ENCODE peak calls at places on chromosomes 12 and 14, in four cellular contexts. X, E, T and Y are unnamed samples.

GRCh38 chr14:32077081-32078029 is at the start of gene ARHGAP5:
- DNase-seq in X (no peak), E (no peak), T (peak; percentile 27), Y (no peak)

GRCh38 chr14:65184032-65184764 is 81.9 kb upstream of the MAX start:
- DNase-seq in X (no peak), E (no peak), T (no peak), Y (peak; percentile 44)

GRCh38 chr12:123928274-123928865 is 44.3 kb downstream of the CCDC92 start:
- DNase-seq in X (no peak), E (no peak), T (no peak), Y (no peak)

GRCh38 chr14:77266336-77266735 is 4.7 kb downstream of the NGB start:
- DNase-seq in X (no peak), E (no peak), T (no peak), Y (no peak)

GRCh38 chr12:125284945-125285344 is 219.7 kb downstream of the AACS start:
- DNase-seq in X (peak; percentile 8), E (no peak), T (no peak), Y (no peak)

GRCh38 chr14:77265561-77266335 is 5.3 kb downstream of the NGB start:
- DNase-seq in X (no peak), E (no peak), T (no peak), Y (no peak)

GRCh38 chr12:55188974-55189556 is 31.8 kb upstream of the OR10A7 start:
- DNase-seq in X (peak; percentile 69), E (no peak), T (no peak), Y (peak; percentile 65)

GRCh38 chr14:52315355-52315718 is 1.2 kb downstream of the PTGER2 start:
- DNase-seq in X (no peak), E (no peak), T (peak; percentile 34), Y (no peak)

GRCh38 chr12:78933014-78933413 is 68.4 kb downstream of the SYT1 start:
- DNase-seq in X (no peak), E (no peak), T (no peak), Y (no peak)

GRCh38 chr12:42767998-42768397 is 178.5 kb upstream of the PRICKLE1 start:
- DNase-seq in X (no peak), E (no peak), T (no peak), Y (no peak)

DNA sequence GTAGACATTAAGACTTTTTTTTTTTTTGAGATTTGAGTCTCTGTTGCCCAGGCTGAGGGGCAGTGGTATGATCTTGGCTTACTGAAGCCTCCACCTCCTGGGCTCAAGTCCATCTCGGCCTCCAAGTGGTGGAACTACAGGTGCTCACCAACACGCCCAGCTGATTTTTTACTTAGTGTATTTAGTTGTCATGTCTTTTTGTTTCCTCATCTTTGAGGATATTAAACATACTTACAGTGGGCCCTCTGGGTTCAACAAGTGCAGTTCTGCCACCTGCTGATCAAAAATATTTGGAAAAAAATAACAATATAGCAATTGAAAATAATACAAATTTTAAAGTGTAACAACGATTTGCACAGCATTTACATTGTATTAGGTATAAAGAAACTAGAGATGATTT is 4.4 kb upstream of the B4GALNT1 start:
- DNase-seq in X (no peak), E (no peak), T (no peak), Y (no peak)
- TF ChIP-seq CTCF in X (peak; percentile 16), E (no peak), T (no peak), Y (no peak)

GRCh38 chr12:29782821-29783772 is 645 bp downstream of the TMTC1 start:
- DNase-seq in X (no peak), E (peak; percentile 83), T (peak; percentile 28), Y (no peak)
- H3K4me3 ChIP-seq in X (peak overlapping the region; percentile 30), E (peak overlapping the region; percentile 75), T (peak overlapping the region; percentile 72), Y (no peak overlapping the region)

DNA sequence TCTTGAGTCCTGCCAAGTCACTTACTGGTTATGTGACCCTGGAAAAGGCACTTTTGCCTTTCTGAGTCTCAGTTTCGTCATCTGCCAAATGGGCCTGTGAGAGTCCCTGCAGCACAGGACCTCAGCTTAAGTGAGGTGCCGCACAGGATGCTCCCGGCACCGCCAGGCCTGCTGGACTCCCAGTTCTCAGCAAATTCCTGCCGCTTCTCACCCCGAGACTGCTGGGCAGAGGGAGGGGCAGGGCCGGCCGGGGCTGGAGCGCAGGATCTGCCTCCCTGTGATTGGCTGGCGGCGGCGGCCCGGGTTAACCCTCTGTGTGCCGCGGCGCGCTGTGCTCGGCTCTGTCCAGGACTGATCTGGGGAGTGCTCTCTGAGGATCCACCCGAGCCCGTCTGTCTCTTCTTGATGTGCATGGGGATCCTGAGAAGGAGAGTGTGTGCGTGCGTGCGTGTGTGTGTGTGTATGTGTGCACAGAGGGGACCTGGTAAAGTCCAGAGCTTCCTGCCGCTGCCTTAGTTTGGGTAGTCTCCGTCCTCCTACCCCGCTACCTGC is 8.6 kb downstream of the SETD1B start:
- DNase-seq in X (no peak), E (peak; percentile 81), T (peak; percentile 87), Y (no peak)
- TF ChIP-seq CTCF in X (no peak), E (peak; percentile 15), T (peak; percentile 31), Y (no peak)

DNA sequence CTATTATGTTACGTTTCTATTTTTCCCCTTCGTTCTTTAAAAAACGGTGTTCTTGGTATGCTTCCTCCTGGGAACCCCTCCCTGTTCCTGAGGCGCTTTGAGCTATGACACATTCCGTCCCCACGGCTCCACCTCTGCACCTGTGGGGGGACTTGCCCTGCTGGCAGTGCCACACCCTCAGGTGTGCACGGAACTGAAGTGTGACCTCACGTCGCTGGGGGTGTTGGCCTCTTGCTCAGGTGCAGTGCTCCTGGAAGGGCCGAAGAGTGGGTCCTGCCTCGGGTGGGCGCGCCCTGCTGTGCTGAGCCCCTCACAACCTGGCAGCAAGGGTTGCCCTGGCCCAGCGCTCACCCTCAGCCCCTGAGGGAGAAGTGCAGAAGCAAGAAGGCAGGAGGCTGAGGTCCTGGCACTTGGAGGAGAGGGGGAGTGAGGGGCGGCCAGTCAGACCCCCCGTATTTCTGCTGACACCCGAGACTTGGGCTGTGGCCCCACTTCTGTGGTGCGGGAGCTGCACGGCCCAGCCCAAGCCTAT is 4.9 kb downstream of the AMN start:
- DNase-seq in X (peak; percentile 39), E (no peak), T (peak; percentile 73), Y (no peak)
- H3K4me3 ChIP-seq in X (peak overlapping the region; percentile 47), E (no peak overlapping the region), T (peak overlapping the region; percentile 46), Y (no peak overlapping the region)

DNA sequence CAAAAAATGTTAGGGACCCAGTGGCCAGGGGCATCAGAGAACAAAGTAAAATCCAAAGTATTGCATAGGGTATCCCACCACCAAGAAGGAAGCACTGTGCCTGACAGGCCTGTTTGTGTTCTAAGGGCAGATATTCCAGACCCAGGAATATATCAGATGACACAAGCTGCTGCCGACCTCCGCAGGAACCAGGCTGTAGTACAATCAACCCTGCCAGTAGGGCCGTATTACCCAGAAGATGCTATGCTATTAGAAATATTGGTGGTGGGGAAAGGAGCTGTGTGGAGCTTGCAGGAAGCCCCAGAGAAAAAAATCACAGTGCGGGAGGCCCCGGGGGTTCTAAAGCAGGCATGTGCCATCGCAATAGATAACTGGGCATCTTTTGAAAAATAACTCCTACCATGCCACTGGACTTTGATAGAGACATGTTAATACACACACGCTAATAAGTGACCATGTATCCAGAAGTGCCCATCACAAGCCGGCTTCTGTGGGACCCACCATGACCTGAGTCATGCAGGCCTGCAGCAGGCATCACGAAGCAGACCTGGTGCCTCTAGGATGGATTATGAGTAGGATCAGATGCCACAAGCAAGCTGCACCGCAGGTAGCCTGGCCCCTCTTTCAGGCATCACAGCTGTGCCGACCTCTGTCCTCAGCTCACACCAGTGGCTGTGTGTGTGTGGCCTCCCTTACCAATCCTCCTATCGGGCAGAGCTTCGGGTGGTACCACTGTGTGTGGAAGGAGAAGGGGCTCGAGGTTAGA is 242.7 kb downstream of the BCL11B start:
- DNase-seq in X (no peak), E (no peak), T (no peak), Y (no peak)
- TF ChIP-seq CTCF in X (no peak), E (no peak), T (no peak), Y (no peak)

DNA sequence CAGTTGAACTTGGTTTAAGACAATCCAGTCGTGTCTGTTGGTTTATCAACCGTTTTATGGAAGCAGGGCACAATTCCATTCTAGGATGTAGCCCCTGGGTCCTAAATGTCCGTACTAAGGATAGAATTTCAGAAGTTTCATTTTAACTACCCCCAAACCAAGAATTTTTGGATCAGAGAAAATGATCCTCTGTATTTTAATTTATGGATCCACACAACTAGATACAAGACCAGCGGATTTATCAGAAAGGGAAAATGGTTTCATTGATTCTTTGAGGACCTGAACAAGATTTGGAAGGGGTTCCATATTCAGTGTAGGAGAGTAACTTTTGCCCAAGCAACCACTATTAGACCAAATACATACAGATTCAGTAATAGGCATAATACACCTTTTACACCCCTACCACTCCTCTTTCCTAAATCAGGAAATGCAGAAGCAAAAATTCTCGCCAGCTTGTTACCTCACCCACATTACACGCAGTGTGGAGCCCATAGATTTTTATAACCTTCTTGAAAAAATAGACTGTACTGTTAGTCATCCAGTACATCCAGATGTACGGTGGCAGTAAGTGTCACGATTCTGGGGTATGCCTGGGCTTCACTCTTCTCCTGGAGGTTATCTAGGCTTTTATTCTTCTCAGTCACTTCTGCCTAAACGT is 1.4 kb upstream of the FBXL14 start:
- DNase-seq in X (no peak), E (no peak), T (no peak), Y (no peak)
- H3K4me3 ChIP-seq in X (no peak overlapping the region), E (peak overlapping the region; percentile 96), T (peak overlapping the region; percentile 82), Y (no peak overlapping the region)

GRCh38 chr12:131452444-131452860 is 258.4 kb upstream of the SFSWAP start:
- DNase-seq in X (no peak), E (no peak), T (peak; percentile 18), Y (no peak)
- TF ChIP-seq CTCF in X (peak; percentile 71), E (peak; percentile 21), T (peak; percentile 13), Y (peak; percentile 54)

GRCh38 chr12:96578526-96579125 is 89.2 kb downstream of the CFAP54 start:
- DNase-seq in X (peak; percentile 54), E (no peak), T (no peak), Y (peak; percentile 37)
- H3K4me3 ChIP-seq in X (no peak overlapping the region), E (no peak overlapping the region), T (no peak overlapping the region), Y (no peak overlapping the region)